ENCODE peak calls at places on chromosomes 12 and 14, in four cellular contexts. F is K562, D is HepG2, Q is H1. Y is an unnamed sample.

GRCh38 chr12:53989227-53990113 is 4.5 kb downstream of the HOXC10 start:
- DNase-seq in F (no peak), D (peak), Q (no peak), Y (no peak)

GRCh38 chr12:252634-253033 is 10.0 kb downstream of the SLC6A13 start:
- DNase-seq in F (no peak), D (peak), Q (no peak), Y (no peak)

GRCh38 chr14:61470261-61470953 is 149.0 kb downstream of the PRKCH start:
- DNase-seq in F (no peak), D (no peak), Q (no peak), Y (peak)

GRCh38 chr12:132285991-132286681 is 43.3 kb downstream of the GALNT9 start:
- DNase-seq in F (no peak), D (peak), Q (no peak), Y (no peak)

GRCh38 chr12:116577149-116577548 is 18.0 kb downstream of the MAP1LC3B2 start:
- DNase-seq in F (no peak), D (no peak), Q (no peak), Y (no peak)

GRCh38 chr14:97584528-97584927 is 787.3 kb downstream of the VRK1 start:
- DNase-seq in F (no peak), D (no peak), Q (no peak), Y (peak)

GRCh38 chr12:26746315-26746714 is 86.7 kb downstream of the ITPR2 start:
- DNase-seq in F (no peak), D (no peak), Q (no peak), Y (no peak)

GRCh38 chr12:92400006-92400405 is 254.4 kb upstream of the BTG1 start:
- DNase-seq in F (no peak), D (no peak), Q (no peak), Y (no peak)

GRCh38 chr14:75198291-75198933 is 22.0 kb upstream of the TMED10 start:
- DNase-seq in F (no peak), D (peak), Q (no peak), Y (no peak)

GRCh38 chr12:99261256-99261655 is 386.3 kb upstream of the GARIN6 start:
- DNase-seq in F (no peak), D (no peak), Q (no peak), Y (no peak)

GRCh38 chr12:99257672-99258071 is 389.9 kb upstream of the GARIN6 start:
- DNase-seq in F (no peak), D (no peak), Q (no peak), Y (no peak)

GRCh38 chr12:99260597-99260996 is 387.0 kb upstream of the GARIN6 start:
- DNase-seq in F (no peak), D (no peak), Q (no peak), Y (no peak)

DNA sequence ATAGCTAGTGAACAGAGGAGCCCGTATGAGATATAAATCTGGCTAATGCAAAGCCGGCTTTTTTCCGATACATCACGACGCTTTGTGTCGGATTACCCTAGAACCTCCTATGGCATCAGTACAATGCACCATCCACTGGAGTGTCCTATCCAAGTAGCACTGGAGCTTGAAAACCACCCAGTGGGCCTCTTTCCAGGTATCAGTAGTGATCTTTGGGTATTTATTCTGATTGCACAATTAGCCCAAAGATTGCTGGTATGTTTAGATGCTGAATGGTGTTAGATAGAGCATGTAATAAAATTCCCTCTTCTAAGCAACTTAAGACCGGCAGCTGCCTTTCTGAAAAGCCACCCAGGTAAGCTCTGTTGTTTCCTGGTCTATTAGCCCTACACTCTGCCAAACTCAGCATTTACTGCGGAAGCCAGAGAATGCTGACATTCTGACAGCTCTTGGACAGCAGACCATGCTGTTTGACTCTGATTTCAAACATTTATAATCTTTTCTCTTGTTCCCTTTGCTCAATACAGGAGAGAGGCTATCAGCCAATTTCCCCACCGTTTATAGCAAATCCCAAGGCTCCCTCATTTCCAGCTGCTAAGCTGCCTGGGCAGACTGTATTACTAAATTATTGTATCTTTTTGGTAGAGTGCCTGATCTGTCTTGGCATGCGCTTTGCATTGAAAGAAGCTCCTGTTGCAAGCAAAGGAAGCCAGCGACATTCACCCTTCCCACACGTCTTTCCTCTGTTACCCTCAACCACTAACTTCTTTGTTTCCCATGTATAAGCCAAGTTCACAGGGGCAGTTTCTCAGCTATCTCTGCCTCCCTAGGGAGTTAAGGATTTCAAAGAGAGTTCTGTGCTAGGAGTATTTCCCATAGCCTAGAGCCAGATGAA is 388.3 kb upstream of the GARIN6 start:
- DNase-seq in F (no peak), D (no peak), Q (no peak), Y (no peak)
- TF ChIP-seq CREB1 in F (no peak), D (no peak), Q (no peak), Y (no peak)

GRCh38 chr12:95731519-95731958 is 59.0 kb downstream of the NTN4 start:
- DNase-seq in F (no peak), D (no peak), Q (no peak), Y (no peak)
- TF ChIP-seq CREB1 in F (no peak), D (no peak), Q (no peak), Y (no peak)

GRCh38 chr14:21796912-21797311 is 123.3 kb upstream of the OR4E1 start:
- DNase-seq in F (no peak), D (no peak), Q (no peak), Y (no peak)

GRCh38 chr14:21791749-21792148 is 118.1 kb upstream of the OR4E1 start:
- DNase-seq in F (no peak), D (no peak), Q (no peak), Y (no peak)

GRCh38 chr14:21795456-21795855 is 121.8 kb upstream of the OR4E1 start:
- DNase-seq in F (no peak), D (no peak), Q (no peak), Y (no peak)
- TF ChIP-seq CREB1 in F (no peak), D (no peak), Q (no peak), Y (no peak)

GRCh38 chr12:111767362-111768158 is 827 bp downstream of the ALDH2 start:
- DNase-seq in F (no peak), D (peak), Q (no peak), Y (peak)
- TF ChIP-seq CREB1 in F (no peak), D (no peak), Q (no peak), Y (no peak)

DNA sequence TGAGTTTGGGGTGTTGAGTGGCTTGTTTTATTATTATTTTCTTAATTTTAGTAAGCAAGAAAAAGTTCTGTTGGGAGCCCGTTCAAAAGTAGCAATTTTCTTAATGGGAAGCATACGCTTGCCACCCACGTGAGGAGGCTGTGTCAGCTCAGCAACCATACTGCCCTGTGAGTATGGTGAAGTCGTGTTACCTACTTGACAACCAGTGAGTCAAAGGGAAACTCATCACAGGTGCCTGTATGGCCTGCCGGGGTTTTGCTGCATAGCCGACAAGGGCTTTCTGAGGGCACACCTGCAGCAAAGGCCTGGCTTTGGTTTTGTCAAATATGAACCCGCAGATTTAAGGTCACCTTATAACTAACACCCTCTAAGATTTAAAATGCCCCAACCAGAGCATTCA is 31.1 kb downstream of the PITPNM2 start:
- DNase-seq in F (no peak), D (no peak), Q (no peak), Y (no peak)
- TF ChIP-seq CREB1 in F (no peak), D (no peak), Q (no peak), Y (no peak)

GRCh38 chr14:86115972-86116371 is 586.0 kb downstream of the FLRT2 start:
- DNase-seq in F (no peak), D (no peak), Q (no peak), Y (no peak)
- TF ChIP-seq CREB1 in F (no peak), D (no peak), Q (no peak), Y (no peak)

GRCh38 chr14:93089501-93090269 is 26.0 kb downstream of the ITPK1 start:
- DNase-seq in F (no peak), D (no peak), Q (no peak), Y (no peak)
- TF ChIP-seq CREB1 in F (no peak), D (no peak), Q (no peak), Y (no peak)

GRCh38 chr14:92203116-92203515 is 81.3 kb downstream of the CPSF2 start:
- DNase-seq in F (no peak), D (no peak), Q (no peak), Y (no peak)

GRCh38 chr14:92207928-92208265 is 86.1 kb downstream of the CPSF2 start:
- DNase-seq in F (no peak), D (no peak), Q (no peak), Y (no peak)

GRCh38 chr14:92209141-92209540 is 87.4 kb downstream of the CPSF2 start:
- DNase-seq in F (no peak), D (no peak), Q (no peak), Y (no peak)

GRCh38 chr14:92204792-92205191 is 83.0 kb downstream of the CPSF2 start:
- DNase-seq in F (no peak), D (no peak), Q (no peak), Y (no peak)

GRCh38 chr14:92207012-92207927 is 85.5 kb downstream of the CPSF2 start:
- DNase-seq in F (peak), D (no peak), Q (no peak), Y (peak)
- TF ChIP-seq CREB1 in F (no peak), D (no peak), Q (no peak), Y (no peak)

Y was measured in WTC11.